ENCODE peak calls at places on chromosome 20, in four cellular contexts. G is HCT116, N is body of pancreas, M is lower leg skin. K is an unnamed sample.

GRCh38 chr20:62662422-62662821 is 20.1 kb downstream of the SLCO4A1 start:
- DNase-seq in M (no peak), N (no peak), G (no peak), K (no peak)

GRCh38 chr20:38242848-38243449 is 17.6 kb downstream of the KIAA1755 start:
- DNase-seq in G (peak; percentile 48), M (no peak), N (no peak), K (peak; percentile 72)

GRCh38 chr20:63052571-63053429 is 46.0 kb upstream of the BHLHE23 start:
- DNase-seq in M (no peak), N (no peak), G (no peak), K (no peak)

GRCh38 chr20:2421247-2421646 is 40.5 kb downstream of the TGM6 start:
- DNase-seq in M (no peak), G (peak; percentile 21), N (no peak), K (no peak)

GRCh38 chr20:47740225-47741184 is 44.8 kb downstream of the SULF2 start:
- DNase-seq in M (peak; percentile 61), G (peak; percentile 31), N (no peak), K (peak; percentile 10)

GRCh38 chr20:62136283-62137091 is 6.7 kb downstream of the PSMA7 start:
- DNase-seq in N (peak; percentile 85), G (peak; percentile 44), M (no peak), K (peak; percentile 83)

GRCh38 chr20:9613871-9614270 is 99.5 kb downstream of the LAMP5 start:
- DNase-seq in N (no peak), G (no peak), M (no peak), K (no peak)

GRCh38 chr20:59807909-59808728 is 125.3 kb downstream of the SYCP2 start:
- DNase-seq in N (no peak), M (peak; percentile 9), G (no peak), K (no peak)

GRCh38 chr20:4427936-4428581 is 293.6 kb upstream of the PRND start:
- DNase-seq in N (no peak), G (no peak), M (no peak), K (no peak)

GRCh38 chr20:19129976-19130612 is 82.3 kb upstream of the SLC24A3 start:
- DNase-seq in M (no peak), G (no peak), N (peak; percentile 8), K (no peak)

GRCh38 chr20:4261333-4262284 is 246.3 kb upstream of the RNF24 start:
- DNase-seq in G (no peak), N (no peak), M (no peak), K (no peak)

GRCh38 chr20:38649275-38649891 is 47.8 kb downstream of the ARHGAP40 start:
- DNase-seq in M (no peak), G (no peak), N (peak; percentile 9), K (peak; percentile 23)

GRCh38 chr20:20017001-20017851 is at the start of gene NAA20:
- DNase-seq in M (peak; percentile 91), G (peak; percentile 91), N (peak; percentile 96), K (peak; percentile 94)

GRCh38 chr20:2752631-2753455 is 47.6 kb downstream of the CPXM1 start:
- DNase-seq in N (peak; percentile 37), M (no peak), G (peak; percentile 31), K (peak; percentile 44)

GRCh38 chr20:43843096-43843964 is 71.3 kb upstream of the TOX2 start:
- DNase-seq in N (no peak), M (no peak), G (no peak), K (no peak)

GRCh38 chr20:37421988-37422387 is 76.0 kb downstream of the SRC start:
- DNase-seq in N (no peak), G (no peak), M (no peak), K (no peak)

GRCh38 chr20:48832423-48832735 is 4.6 kb upstream of the PREX1 start:
- DNase-seq in G (no peak), N (no peak), M (no peak), K (no peak)

GRCh38 chr20:33667245-33668086 is 723 bp downstream of the ACTL10 start:
- DNase-seq in N (peak; percentile 89), G (no peak), M (no peak), K (peak; percentile 86)

GRCh38 chr20:33664762-33665144 is 2.0 kb upstream of the ACTL10 start:
- DNase-seq in M (no peak), N (no peak), G (no peak), K (no peak)

GRCh38 chr20:33668087-33668790 is 1.5 kb downstream of the ACTL10 start:
- DNase-seq in M (no peak), G (no peak), N (no peak), K (peak; percentile 37)

GRCh38 chr20:33668791-33669155 is 2.0 kb downstream of the ACTL10 start:
- DNase-seq in N (no peak), M (no peak), G (no peak), K (no peak)

GRCh38 chr20:33666293-33667244 is at the start of gene ACTL10:
- DNase-seq in N (peak; percentile 100), M (peak; percentile 97), G (no peak), K (peak; percentile 97)
- TF ChIP-seq POLR2A in N (peak; percentile 75), M (no peak), G (no peak), K (peak; percentile 51)

DNA sequence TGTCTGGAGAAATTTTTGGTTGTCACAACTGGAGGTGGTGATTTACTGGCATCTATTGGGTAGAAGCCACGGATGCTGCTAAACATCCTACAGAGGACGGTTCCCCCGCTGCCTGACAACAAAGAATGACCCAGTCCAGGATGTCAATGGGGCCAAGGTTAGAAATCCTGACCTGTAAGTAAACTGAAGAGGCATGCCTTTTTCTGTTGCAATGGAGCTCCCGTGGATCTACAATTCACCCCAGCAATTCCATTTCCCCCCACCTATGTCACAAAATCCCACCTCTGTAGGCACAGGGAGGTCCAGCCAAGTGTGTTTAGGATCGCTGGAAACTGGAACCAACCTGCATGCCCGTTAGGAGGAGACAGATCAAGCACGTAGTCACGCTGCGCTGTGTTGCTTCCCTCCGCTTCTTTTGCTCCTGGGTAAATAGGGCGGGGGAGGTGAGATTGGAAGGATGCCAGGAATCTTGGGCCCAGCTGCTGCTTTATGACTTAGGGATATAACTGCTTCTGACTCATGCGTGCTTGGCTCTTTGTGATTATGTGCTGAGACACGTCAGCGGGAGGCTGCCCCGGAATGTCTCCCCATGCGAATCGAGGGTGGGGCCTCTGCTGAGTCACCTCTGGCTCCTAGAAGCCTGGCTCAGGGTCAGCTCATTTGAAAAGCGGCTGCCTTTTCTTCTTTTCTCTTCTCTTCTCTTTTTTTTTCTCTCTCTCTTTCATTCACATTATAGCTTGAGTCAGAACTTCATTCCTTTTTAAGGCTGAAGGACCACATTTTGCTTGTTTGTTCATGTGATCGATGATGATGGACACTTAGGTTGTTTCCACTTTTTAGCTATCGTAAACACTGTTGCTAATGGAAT is 12.4 kb upstream of the PEDS1 start:
- DNase-seq in N (peak; percentile 98), M (peak; percentile 99), G (peak; percentile 100), K (peak; percentile 100)
- TF ChIP-seq POLR2A in N (no peak), M (no peak), G (peak; percentile 31), K (peak; percentile 93)

GRCh38 chr20:64062596-64063388 is at the start of gene TCEA2:
- DNase-seq in N (peak; percentile 97), G (peak; percentile 82), M (peak; percentile 97), K (peak; percentile 95)
- TF ChIP-seq POLR2A in N (peak; percentile 81), G (no peak), M (no peak), K (peak; percentile 55)

DNA sequence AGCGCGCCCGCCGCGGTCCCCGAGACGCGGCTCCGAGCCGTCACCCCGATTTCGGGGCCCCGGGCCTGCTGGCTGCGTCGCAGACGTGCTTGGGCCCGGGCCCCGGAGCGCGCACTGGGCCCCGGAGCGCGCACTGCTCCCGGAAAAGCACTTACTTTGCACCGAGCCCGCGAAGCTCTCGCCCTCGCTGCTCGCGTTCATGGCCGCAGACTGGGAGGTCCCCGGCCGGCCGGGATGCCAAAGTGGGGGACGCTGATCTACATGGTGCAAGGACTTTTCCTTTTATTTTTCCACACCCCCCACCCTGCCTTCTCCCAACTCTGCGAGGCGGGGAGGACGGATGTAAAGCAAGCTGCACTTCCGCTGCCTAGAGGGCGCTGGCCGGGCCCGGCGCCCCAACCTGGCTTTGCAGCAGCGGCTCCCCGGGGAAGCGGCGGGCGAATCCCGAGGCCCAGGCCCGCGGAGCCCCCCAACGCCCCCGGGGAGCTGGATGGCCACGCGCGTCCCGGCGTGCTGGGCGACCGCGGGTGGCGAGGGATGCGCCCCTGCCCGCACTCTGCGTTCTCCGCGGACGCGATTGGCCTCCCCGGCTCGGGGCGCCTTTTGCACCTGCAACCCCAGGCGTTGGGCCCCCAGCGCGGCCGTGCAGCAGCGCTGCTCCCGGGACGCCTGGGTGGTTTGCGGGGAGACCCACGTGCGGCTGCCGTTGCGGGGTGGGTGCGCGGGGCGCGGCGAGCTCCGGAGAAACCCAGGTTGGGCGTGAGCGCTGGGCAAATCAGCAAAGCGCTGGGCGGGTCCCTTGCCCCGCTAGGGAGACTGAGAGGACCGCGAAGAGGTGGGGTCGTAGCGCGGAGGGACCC is at the start of gene ZFP64:
- DNase-seq in G (peak; percentile 52), M (peak; percentile 47), N (peak; percentile 82), K (peak; percentile 74)
- TF ChIP-seq POLR2A in G (peak; percentile 71), M (no peak), N (peak; percentile 60), K (peak; percentile 49)

GRCh38 chr20:29497261-29497671 is 1760.2 kb upstream of the DEFB115 start:
- DNase-seq in N (no peak), M (peak; percentile 64), G (no peak), K (no peak)
- TF ChIP-seq POLR2A in N (no peak), M (no peak), G (no peak), K (no peak)

DNA sequence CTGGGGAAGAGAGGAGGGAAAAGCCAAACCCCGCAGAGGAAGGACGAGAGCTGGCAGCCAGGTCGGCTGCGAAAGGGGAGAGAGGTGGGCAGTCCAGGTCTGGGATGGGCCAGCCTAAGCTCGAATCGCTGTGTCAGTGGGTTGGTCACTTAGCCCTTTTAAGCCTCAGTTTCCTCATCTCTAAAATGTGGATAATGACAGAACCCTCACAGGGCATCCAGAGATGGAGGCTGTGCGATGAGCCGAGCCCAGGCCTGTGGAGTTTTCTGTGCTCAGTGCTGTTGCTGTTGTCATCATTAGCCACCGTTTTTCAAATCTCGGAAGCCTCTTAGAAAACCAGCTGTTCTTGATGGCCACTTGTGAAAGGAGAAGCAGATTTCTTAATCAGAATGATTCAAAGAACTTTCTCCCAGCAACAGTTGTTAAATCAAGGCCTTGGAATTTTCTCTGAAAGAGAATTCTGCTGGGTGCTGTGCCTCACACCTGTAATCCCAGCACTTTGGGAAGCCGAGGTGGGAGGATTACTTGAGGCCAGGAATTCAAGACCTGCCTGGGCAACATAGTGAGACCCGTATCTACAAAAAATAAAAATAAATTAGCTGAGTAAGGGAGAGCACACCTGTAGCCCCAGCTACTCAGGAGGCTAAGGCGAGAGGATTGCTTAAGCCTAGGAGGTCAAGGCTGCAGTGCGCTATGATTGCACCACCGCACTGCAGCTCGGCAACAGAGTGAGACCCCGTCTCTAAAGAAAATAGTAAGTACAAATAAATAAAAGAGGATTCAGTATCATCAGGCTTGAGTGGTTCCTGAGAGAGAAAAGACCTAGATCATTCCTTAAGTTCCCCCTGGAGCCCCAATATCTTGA is 46.3 kb upstream of the ENTPD6 start:
- DNase-seq in G (no peak), M (no peak), N (no peak), K (no peak)
- TF ChIP-seq POLR2A in G (no peak), M (no peak), N (no peak), K (no peak)

DNA sequence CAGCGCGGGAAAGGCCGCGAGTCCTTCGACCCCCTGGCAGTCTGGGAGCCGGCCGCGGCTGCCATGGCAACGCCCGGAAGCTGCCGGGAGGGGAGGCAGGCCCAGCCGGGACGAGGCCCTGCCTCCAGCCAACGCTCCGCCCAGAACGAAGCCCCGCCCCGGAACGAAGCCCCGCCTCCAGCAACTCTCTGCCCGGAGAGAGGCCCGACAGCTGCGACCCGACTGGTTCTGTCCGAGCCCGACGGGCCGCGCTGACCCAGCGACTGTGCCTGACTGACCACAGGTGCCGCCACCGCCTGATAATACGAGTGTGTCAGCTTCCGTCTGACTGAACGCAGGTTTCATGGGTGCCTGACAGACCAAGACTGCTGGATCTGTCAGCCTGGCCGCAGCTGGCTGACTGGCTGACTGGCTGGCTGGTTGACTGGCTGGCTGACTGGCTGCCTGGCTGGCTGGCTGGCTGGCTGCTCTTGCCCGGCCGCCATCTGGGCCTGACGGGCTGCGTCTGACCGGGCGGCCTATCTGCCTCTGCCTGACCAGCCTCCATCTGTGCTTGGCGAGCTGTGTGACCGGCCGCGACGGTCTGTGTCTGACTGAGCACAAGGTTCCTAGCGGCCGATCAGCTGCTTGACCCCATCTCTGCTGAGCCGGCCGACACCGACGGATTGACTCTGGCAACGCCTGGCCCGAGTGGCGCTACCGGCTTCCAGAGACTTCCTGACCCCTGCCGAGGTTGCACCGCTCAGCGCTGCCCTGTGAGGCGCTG is 89.7 kb upstream of the EPB41L1 start:
- DNase-seq in M (peak; percentile 92), G (no peak), N (peak; percentile 97), K (peak; percentile 88)
- TF ChIP-seq POLR2A in M (no peak), G (no peak), N (peak; percentile 91), K (peak; percentile 56)